ENCODE peak calls at places on chromosome 6, in six cellular contexts. W is NCI-H2029 treated with DMSO at 0.1 percent for 48 hours, K is putamen, E is MV-4-11, V is mesenchymal stem cell, O is nephron progenitor cell. N is an unnamed sample.

GRCh38 chr6:45727824-45728449 is 287.7 kb downstream of the CLIC5 start:
- DNase-seq in V (no peak), K (no peak), W (peak; percentile 79), E (no peak), O (no peak), N (no peak)

GRCh38 chr6:42179956-42180335 is 6.8 kb downstream of the GUCA1A start:
- DNase-seq in O (no peak), W (no peak), K (no peak), E (no peak), V (no peak), N (no peak)

GRCh38 chr6:21457647-21458046 is 135.9 kb upstream of the SOX4 start:
- DNase-seq in O (no peak), K (no peak), W (no peak), V (no peak), E (no peak), N (no peak)

GRCh38 chr6:7818480-7819165 is 92.0 kb downstream of the TXNDC5 start:
- DNase-seq in E (no peak), V (no peak), K (no peak), O (no peak), W (no peak), N (no peak)

GRCh38 chr6:8914700-8915099 is 479.4 kb upstream of the SLC35B3 start:
- DNase-seq in K (no peak), V (no peak), E (no peak), O (no peak), W (no peak), N (no peak)

GRCh38 chr6:150377211-150377781 is 8.5 kb downstream of the IYD start:
- DNase-seq in O (peak; percentile 31), V (peak; percentile 3), K (no peak), E (no peak), W (peak; percentile 5), N (peak; percentile 40)

GRCh38 chr6:54427396-54427910 is 119.2 kb downstream of the TINAG start:
- DNase-seq in O (no peak), V (no peak), E (no peak), K (peak; percentile 70), W (no peak), N (no peak)

GRCh38 chr6:9224539-9224938 is 789.2 kb upstream of the SLC35B3 start:
- DNase-seq in O (no peak), K (no peak), V (no peak), E (no peak), W (no peak), N (no peak)

GRCh38 chr6:149450679-149451360 is 34.0 kb downstream of the ZC3H12D start:
- DNase-seq in O (peak; percentile 52), V (no peak), E (no peak), K (no peak), W (no peak), N (peak; percentile 53)

GRCh38 chr6:56842602-56843475 is 112.1 kb upstream of the BEND6 start:
- DNase-seq in K (no peak), V (peak; percentile 69), O (peak; percentile 79), W (no peak), E (no peak), N (no peak)

GRCh38 chr6:159758031-159759001 is 3.5 kb upstream of the ACAT2 start:
- DNase-seq in K (no peak), W (no peak), O (no peak), V (peak; percentile 58), E (no peak), N (no peak)

GRCh38 chr6:83430606-83431544 is at the start of gene ME1:
- DNase-seq in V (peak; percentile 93), E (peak; percentile 56), W (no peak), O (peak; percentile 83), K (peak; percentile 77), N (peak; percentile 86)

GRCh38 chr6:3750324-3751018 is 1.0 kb downstream of the PXDC1 start:
- DNase-seq in E (no peak), O (peak; percentile 58), V (peak; percentile 77), K (peak; percentile 75), W (peak; percentile 31), N (peak; percentile 62)

GRCh38 chr6:136627191-136627590 is 77.0 kb upstream of the MAP7 start:
- DNase-seq in V (no peak), E (no peak), W (no peak), O (no peak), K (no peak), N (no peak)

GRCh38 chr6:133041020-133041419 is 200.1 kb upstream of the EYA4 start:
- DNase-seq in O (peak; percentile 9), K (no peak), E (no peak), V (no peak), W (no peak), N (no peak)

GRCh38 chr6:53062369-53062639 is 2.9 kb upstream of the FBXO9 start:
- DNase-seq in V (no peak), O (no peak), E (no peak), W (no peak), K (no peak), N (no peak)

GRCh38 chr6:10250655-10251220 is 164.1 kb downstream of the TFAP2A start:
- DNase-seq in K (no peak), E (no peak), V (no peak), O (no peak), W (no peak), N (no peak)

GRCh38 chr6:141968632-141969031 is 164.1 kb upstream of the GJE1 start:
- DNase-seq in V (no peak), K (no peak), E (no peak), O (no peak), W (no peak), N (no peak)

GRCh38 chr6:157481865-157482249 is 100.9 kb downstream of the ZDHHC14 start:
- DNase-seq in E (no peak), V (no peak), W (no peak), K (no peak), O (no peak), N (no peak)

GRCh38 chr6:168442646-168443045 is 1.7 kb downstream of the SMOC2 start:
- DNase-seq in O (no peak), V (no peak), K (no peak), W (no peak), E (no peak), N (peak; percentile 38)

GRCh38 chr6:147218797-147219196 is 14.6 kb downstream of the STXBP5 start:
- DNase-seq in O (no peak), W (no peak), V (no peak), K (no peak), E (no peak), N (no peak)

GRCh38 chr6:81767163-81768000 is 14.9 kb upstream of the TENT5A start:
- DNase-seq in O (no peak), V (peak; percentile 54), E (peak; percentile 35), K (no peak), W (peak; percentile 36), N (no peak)

GRCh38 chr6:143339223-143339622 is 111.3 kb downstream of the ADAT2 start:
- DNase-seq in O (no peak), W (no peak), E (no peak), K (no peak), V (no peak), N (no peak)

GRCh38 chr6:99349620-99350141 is at the start of gene FAXC:
- DNase-seq in K (peak; percentile 30), V (peak; percentile 11), E (no peak), O (peak; percentile 63), W (peak; percentile 46), N (peak; percentile 78)

GRCh38 chr6:20757761-20758160 is 223.5 kb downstream of the CDKAL1 start:
- DNase-seq in W (no peak), E (no peak), K (no peak), O (no peak), V (no peak), N (no peak)

GRCh38 chr6:71333700-71334099 is 45.1 kb downstream of the OGFRL1 start:
- DNase-seq in O (no peak), V (peak; percentile 95), E (no peak), W (no peak), K (no peak), N (no peak)

GRCh38 chr6:43838276-43839036 is 68.4 kb downstream of the VEGFA start:
- DNase-seq in E (peak; percentile 79), W (no peak), O (peak; percentile 45), V (peak; percentile 88), K (peak; percentile 1), N (peak; percentile 69)

GRCh38 chr6:30769088-30769852 is 24.9 kb upstream of the IER3 start:
- DNase-seq in W (no peak), E (peak; percentile 76), V (peak; percentile 97), O (peak; percentile 19), K (peak; percentile 78), N (peak; percentile 57)

GRCh38 chr6:149035806-149036205 is 281.7 kb upstream of the TAB2 start:
- DNase-seq in K (no peak), E (no peak), W (no peak), O (no peak), V (no peak), N (no peak)

GRCh38 chr6:3263091-3263490 is 4.3 kb downstream of the PSMG4 start:
- DNase-seq in E (no peak), W (no peak), K (no peak), V (no peak), O (no peak), N (no peak)

GRCh38 chr6:137036566-137037300 is 8.0 kb downstream of the IL20RA start:
- DNase-seq in K (no peak), O (no peak), V (peak; percentile 33), W (no peak), E (no peak), N (no peak)

GRCh38 chr6:35674594-35674993 is 14.1 kb downstream of the FKBP5 start:
- DNase-seq in E (no peak), K (no peak), W (peak; percentile 30), O (no peak), V (no peak), N (no peak)

GRCh38 chr6:159691963-159692287 is 1.1 kb downstream of the SOD2 start:
- DNase-seq in W (no peak), E (no peak), O (no peak), V (peak; percentile 28), K (peak; percentile 3), N (no peak)

GRCh38 chr6:5058254-5058653 is 26.9 kb upstream of the PPP1R3G start:
- DNase-seq in K (no peak), E (peak; percentile 38), V (no peak), O (no peak), W (no peak), N (no peak)

GRCh38 chr6:87825865-87826264 is 123.8 kb upstream of the AKIRIN2 start:
- DNase-seq in V (peak; percentile 18), W (no peak), O (no peak), E (peak; percentile 14), K (no peak), N (no peak)

GRCh38 chr6:41712651-41713103 is 22.7 kb downstream of the TFEB start:
- DNase-seq in O (no peak), V (no peak), K (peak; percentile 97), W (peak; percentile 72), E (peak; percentile 44), N (no peak)